ENCODE peak calls at places on chromosomes 16 and 17, in seven cellular contexts. One of them, this sample, is unnamed.

GRCh38 chr17:51166987-51167931 is 1.0 kb downstream of the NME2 start:
- DNase-seq in HS-27A: no peak
- DNase-seq in NCI-H446: peak; percentile 61
- DNase-seq in EL: peak; percentile 62
- DNase-seq in stromal cell of bone marrow: no peak
- DNase-seq in activated naive CD4-positive, alpha-beta T cell treated with anti-CD3 and anti-CD28 coated beads for 36 hours: peak; percentile 66
- DNase-seq in mammary epithelial cell: peak; percentile 36
- DNase-seq in this sample: peak; percentile 72

GRCh38 chr16:58280846-58281301 is 14.0 kb downstream of the PRSS54 start:
- DNase-seq in mammary epithelial cell: peak; percentile 55
- DNase-seq in NCI-H446: peak; percentile 25
- DNase-seq in activated naive CD4-positive, alpha-beta T cell treated with anti-CD3 and anti-CD28 coated beads for 36 hours: no peak
- DNase-seq in EL: peak; percentile 21
- DNase-seq in HS-27A: no peak
- DNase-seq in stromal cell of bone marrow: no peak
- DNase-seq in this sample: peak; percentile 24

GRCh38 chr16:68732741-68733399 is 4.2 kb upstream of the CDH1 start:
- DNase-seq in NCI-H446: no peak
- DNase-seq in mammary epithelial cell: no peak
- DNase-seq in stromal cell of bone marrow: no peak
- DNase-seq in HS-27A: no peak
- DNase-seq in activated naive CD4-positive, alpha-beta T cell treated with anti-CD3 and anti-CD28 coated beads for 36 hours: no peak
- DNase-seq in EL: no peak
- DNase-seq in this sample: no peak

GRCh38 chr17:57750930-57751329 is 5.8 kb upstream of the CCDC182 start:
- DNase-seq in mammary epithelial cell: no peak
- DNase-seq in EL: no peak
- DNase-seq in NCI-H446: no peak
- DNase-seq in stromal cell of bone marrow: no peak
- DNase-seq in activated naive CD4-positive, alpha-beta T cell treated with anti-CD3 and anti-CD28 coated beads for 36 hours: no peak
- DNase-seq in HS-27A: no peak
- DNase-seq in this sample: no peak

GRCh38 chr16:2178321-2179106 is 17.9 kb downstream of the CASKIN1 start:
- DNase-seq in stromal cell of bone marrow: no peak
- DNase-seq in mammary epithelial cell: no peak
- DNase-seq in EL: no peak
- DNase-seq in HS-27A: no peak
- DNase-seq in NCI-H446: no peak
- DNase-seq in activated naive CD4-positive, alpha-beta T cell treated with anti-CD3 and anti-CD28 coated beads for 36 hours: peak; percentile 12
- DNase-seq in this sample: no peak

GRCh38 chr17:27848941-27849340 is 44.2 kb downstream of the LYRM9 start:
- DNase-seq in EL: no peak
- DNase-seq in NCI-H446: no peak
- DNase-seq in mammary epithelial cell: no peak
- DNase-seq in activated naive CD4-positive, alpha-beta T cell treated with anti-CD3 and anti-CD28 coated beads for 36 hours: no peak
- DNase-seq in HS-27A: no peak
- DNase-seq in stromal cell of bone marrow: no peak
- DNase-seq in this sample: no peak

GRCh38 chr16:72241930-72242329 is 70.0 kb upstream of the PMFBP1 start:
- DNase-seq in EL: peak; percentile 64
- DNase-seq in stromal cell of bone marrow: peak; percentile 28
- DNase-seq in NCI-H446: peak; percentile 35
- DNase-seq in activated naive CD4-positive, alpha-beta T cell treated with anti-CD3 and anti-CD28 coated beads for 36 hours: no peak
- DNase-seq in mammary epithelial cell: peak; percentile 48
- DNase-seq in HS-27A: no peak
- DNase-seq in this sample: no peak

GRCh38 chr16:10039220-10040096 is 142.8 kb downstream of the GRIN2A start:
- DNase-seq in NCI-H446: no peak
- DNase-seq in activated naive CD4-positive, alpha-beta T cell treated with anti-CD3 and anti-CD28 coated beads for 36 hours: no peak
- DNase-seq in mammary epithelial cell: no peak
- DNase-seq in stromal cell of bone marrow: peak; percentile 3
- DNase-seq in HS-27A: no peak
- DNase-seq in EL: peak; percentile 48
- DNase-seq in this sample: no peak